ENCODE peak calls at places on chromosomes 16 and 17, in eight cellular contexts. W is transverse colon, F is left ventricle myocardium inferior, X is GM23248, O is neuronal stem cell, D is stomach, R is body of pancreas, I is IMR-90. C is an unnamed sample. For H3K9me3 and H3K4me1, the result is how much of the 10 kb centered on the place peaks cover.

GRCh38 chr16:75860654-75861053 is 134.4 kb upstream of the CPHXL start:
- DNase-seq in W (no peak), F (no peak), X (no peak), O (peak), D (no peak), R (peak), I (no peak), C (no peak)

GRCh38 chr17:75240394-75241142 is 20.8 kb downstream of the GGA3 start:
- DNase-seq in W (no peak), F (no peak), X (peak), O (peak), D (no peak), R (no peak), I (peak), C (no peak)

GRCh38 chr16:59878999-59879398 is 1144.9 kb upstream of the GOT2 start:
- DNase-seq in W (no peak), F (no peak), X (no peak), O (no peak), D (no peak), R (no peak), I (no peak), C (no peak)

GRCh38 chr17:14803781-14804180 is 461.3 kb downstream of the PMP22 start:
- DNase-seq in W (no peak), F (no peak), X (peak), O (no peak), D (no peak), R (no peak), I (no peak), C (no peak)

GRCh38 chr17:55238931-55239297 is 25.8 kb upstream of the HLF start:
- DNase-seq in W (no peak), F (no peak), X (peak), O (no peak), D (no peak), R (peak), I (no peak), C (no peak)

GRCh38 chr17:15659663-15660062 is 24.4 kb downstream of the TRIM16 start:
- DNase-seq in W (no peak), F (no peak), X (no peak), O (no peak), D (peak), R (peak), I (no peak), C (no peak)

GRCh38 chr17:58285422-58285810 is 4.7 kb upstream of the MPO start:
- DNase-seq in W (no peak), F (no peak), X (peak), O (no peak), D (no peak), R (no peak), I (no peak), C (no peak)

GRCh38 chr16:78669994-78670393 is 570.5 kb downstream of the WWOX start:
- DNase-seq in W (no peak), F (peak), X (peak), O (no peak), D (no peak), R (peak), I (no peak), C (no peak)

GRCh38 chr16:62038225-62038624 is 2.0 kb upstream of the CDH8 start:
- DNase-seq in W (no peak), F (no peak), X (no peak), O (no peak), D (no peak), R (no peak), I (no peak), C (no peak)

GRCh38 chr17:40474419-40475002 is 26.9 kb downstream of the TNS4 start:
- DNase-seq in W (no peak), F (no peak), X (no peak), O (no peak), D (no peak), R (no peak), I (no peak), C (no peak)

GRCh38 chr17:79459846-79460245 is 151.0 kb downstream of the RBFOX3 start:
- DNase-seq in W (no peak), F (no peak), X (no peak), O (no peak), D (no peak), R (no peak), I (no peak), C (no peak)

GRCh38 chr16:49528564-49529150 is 155.1 kb downstream of the C16orf78 start:
- DNase-seq in W (no peak), F (no peak), X (peak), O (no peak), D (no peak), R (no peak), I (no peak), C (no peak)

GRCh38 chr17:66177048-66177447 is 14.9 kb downstream of the CEP112 start:
- DNase-seq in W (no peak), F (no peak), X (no peak), O (no peak), D (no peak), R (no peak), I (no peak), C (no peak)

GRCh38 chr17:7951143-7951792 is 19.3 kb downstream of the CNTROB start:
- DNase-seq in W (no peak), F (no peak), X (no peak), O (no peak), D (no peak), R (no peak), I (no peak), C (no peak)

GRCh38 chr17:7946441-7946840 is 14.4 kb downstream of the CNTROB start:
- DNase-seq in W (no peak), F (no peak), X (no peak), O (no peak), D (no peak), R (no peak), I (no peak), C (no peak)

GRCh38 chr17:7945651-7946050 is 13.6 kb downstream of the CNTROB start:
- DNase-seq in W (no peak), F (no peak), X (no peak), O (no peak), D (no peak), R (no peak), I (no peak), C (no peak)

GRCh38 chr17:7947651-7948050 is 15.6 kb downstream of the CNTROB start:
- DNase-seq in W (no peak), F (no peak), X (peak), O (no peak), D (no peak), R (no peak), I (no peak), C (no peak)

DNA sequence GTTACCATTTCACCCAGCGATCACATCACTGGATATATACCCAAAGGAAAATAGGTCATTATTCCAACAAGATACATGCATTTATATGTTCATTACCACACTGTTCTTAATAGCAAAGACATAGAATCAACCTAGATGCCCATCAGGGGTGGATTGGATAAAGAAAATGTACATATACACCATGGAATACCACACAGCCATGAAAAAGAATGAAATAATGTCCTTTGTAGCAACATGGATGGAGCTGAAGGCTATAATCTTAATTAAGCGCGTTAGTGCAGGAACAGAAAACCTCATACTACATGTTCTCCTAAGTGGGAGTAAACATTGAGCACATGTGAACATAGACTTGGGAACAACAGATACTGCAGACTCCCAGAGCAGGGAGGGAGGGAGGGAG is 18.6 kb downstream of the CNTROB start:
- DNase-seq in W (no peak), F (no peak), X (no peak), O (no peak), D (no peak), R (no peak), I (no peak), C (no peak)
- H3K9me3 ChIP-seq in W (under half), F (under half), X (under half), O (under half), D (under half), R (under half), I (under half), C (under half)

GRCh38 chr17:38752119-38752929 is at the start of gene PSMB3:
- DNase-seq in W (peak), F (peak), X (peak), O (peak), D (peak), R (peak), I (peak), C (peak)
- H3K4me1 ChIP-seq in W (under half), F (half or more), X (under half), O (under half), D (half or more), R (half or more), I (under half), C (under half)

DNA sequence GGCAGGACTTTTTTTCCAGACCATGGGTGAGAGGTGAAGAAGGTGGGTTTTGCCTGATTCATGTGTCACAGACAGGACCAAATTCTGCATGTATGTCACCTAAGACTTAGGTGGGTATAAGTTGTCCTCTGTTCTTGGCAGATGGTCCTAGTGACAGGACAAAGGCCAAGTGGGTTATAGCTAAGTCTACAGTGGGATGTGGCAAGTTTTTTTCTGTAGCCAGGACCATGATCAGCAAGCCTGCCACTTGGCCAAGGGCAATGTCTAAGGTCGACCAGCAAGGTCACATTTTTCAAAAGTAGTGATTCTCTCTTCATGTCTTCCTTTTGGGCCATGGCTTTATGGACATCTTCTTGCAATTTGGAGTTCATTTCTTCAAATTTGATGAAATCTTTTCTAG is 20.2 kb downstream of the ZNF267 start:
- DNase-seq in W (no peak), F (no peak), X (no peak), O (no peak), D (no peak), R (no peak), I (no peak), C (no peak)
- H3K9me3 ChIP-seq in W (under half), F (under half), X (under half), O (half or more), D (half or more), R (under half), I (under half), C (under half)

GRCh38 chr16:69328854-69329316 is 1.5 kb downstream of the PDF start:
- DNase-seq in W (no peak), F (no peak), X (peak), O (no peak), D (no peak), R (no peak), I (peak), C (no peak)

GRCh38 chr16:69325784-69326171 is 4.6 kb downstream of the PDF start:
- DNase-seq in W (no peak), F (no peak), X (no peak), O (no peak), D (no peak), R (no peak), I (no peak), C (no peak)

GRCh38 chr16:69329369-69330285 is 761 bp downstream of the PDF start:
- DNase-seq in W (peak), F (no peak), X (peak), O (no peak), D (no peak), R (peak), I (no peak), C (no peak)

GRCh38 chr16:69326172-69326873 is 4.1 kb downstream of the PDF start:
- DNase-seq in W (peak), F (no peak), X (no peak), O (no peak), D (no peak), R (peak), I (no peak), C (no peak)

DNA sequence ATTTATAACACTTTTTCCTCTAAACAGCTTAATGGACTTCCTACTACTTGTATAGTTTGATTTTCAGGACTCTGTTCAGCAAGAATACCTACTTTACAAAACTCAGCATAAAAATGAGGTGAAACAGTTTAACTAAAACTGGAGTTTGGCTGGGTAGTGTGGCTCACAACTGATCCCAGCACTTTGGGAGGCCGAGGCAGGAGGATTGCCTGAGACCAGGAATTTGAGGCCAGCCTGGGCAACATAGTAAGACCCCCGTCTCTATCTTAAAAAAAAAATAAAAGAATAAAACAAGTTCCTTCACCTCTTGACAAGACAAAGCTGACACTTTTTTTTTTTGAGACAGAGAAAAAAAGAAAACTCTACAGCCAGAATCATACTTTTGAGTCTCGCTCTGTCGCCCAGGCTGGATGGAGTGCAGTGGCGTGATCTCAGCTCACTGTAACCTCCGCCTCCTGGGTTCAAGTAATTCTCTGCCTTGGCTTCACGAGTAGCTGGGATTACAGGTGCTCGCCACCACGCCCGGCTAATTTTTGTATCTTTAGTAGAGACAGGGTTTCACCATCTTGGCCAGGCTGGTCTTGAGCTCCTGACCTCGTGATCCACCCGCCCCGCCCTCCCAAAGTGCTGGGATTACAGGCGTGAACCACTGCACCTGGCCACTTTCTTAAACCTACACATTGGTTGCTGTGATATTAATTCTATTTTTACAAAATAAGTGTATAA is 2.6 kb downstream of the PDF start:
- DNase-seq in W (no peak), F (no peak), X (no peak), O (no peak), D (no peak), R (no peak), I (no peak), C (no peak)
- H3K4me1 ChIP-seq in W (under half), F (half or more), X (under half), O (under half), D (half or more), R (half or more), I (under half), C (under half)

C was measured in tibial nerve.